ENCODE peak calls at places on chromosomes 7 and 10, in ten cellular contexts. X is B cell, G is transverse colon, A is upper lobe of right lung, J is AG04450, W is cardiac muscle cell, Z is MM.1S, H is kidney, P is OCI-LY7, F is progenitor cell of endocrine pancreas. L is an unnamed sample.

GRCh38 chr10:90674927-90675326 is 182.9 kb downstream of the HTR7 start:
- DNase-seq in Z (no peak), J (peak), P (no peak), W (peak), A (no peak), F (no peak), H (no peak), G (peak), X (no peak), L (no peak)

GRCh38 chr10:51074238-51075028 is at the start of gene PRKG1:
- DNase-seq in X (no peak), Z (peak), P (no peak), A (peak), J (peak), G (peak), H (peak), F (peak), W (peak), L (peak)

GRCh38 chr7:8160250-8160649 is 101.7 kb downstream of the ICA1 start:
- DNase-seq in Z (no peak), X (no peak), W (no peak), H (no peak), G (no peak), P (no peak), J (no peak), A (no peak), F (no peak), L (no peak)

GRCh38 chr7:40541336-40541735 is 406.5 kb downstream of the SUGCT start:
- DNase-seq in X (no peak), P (no peak), H (no peak), G (no peak), A (no peak), Z (no peak), W (peak), J (no peak), F (no peak), L (no peak)

GRCh38 chr10:10830316-10831061 is 187.2 kb upstream of the CELF2 start:
- DNase-seq in G (no peak), P (no peak), X (no peak), A (no peak), J (peak), W (peak), F (no peak), H (no peak), Z (no peak), L (no peak)

GRCh38 chr7:128398016-128398840 is 11.6 kb downstream of the IMPDH1 start:
- DNase-seq in P (peak), H (no peak), J (no peak), A (no peak), W (peak), G (peak), X (peak), F (peak), Z (no peak), L (no peak)

GRCh38 chr7:51013861-51014511 is 231.3 kb upstream of the GRB10 start:
- DNase-seq in P (no peak), F (no peak), A (peak), Z (no peak), X (no peak), G (no peak), H (no peak), W (no peak), J (no peak), L (no peak)

GRCh38 chr10:29669149-29669548 is 34.4 kb upstream of the SVIL start:
- DNase-seq in J (no peak), Z (no peak), H (no peak), W (peak), A (no peak), P (no peak), X (no peak), F (no peak), G (no peak), L (no peak)

GRCh38 chr7:4129481-4130122 is 552.5 kb upstream of the FOXK1 start:
- DNase-seq in X (no peak), Z (no peak), W (no peak), P (no peak), F (no peak), H (peak), J (no peak), G (no peak), A (peak), L (no peak)

GRCh38 chr7:150503581-150503980 is 11.1 kb upstream of the GIMAP7 start:
- DNase-seq in J (no peak), F (no peak), H (no peak), W (no peak), G (no peak), P (no peak), A (no peak), X (no peak), Z (no peak), L (no peak)

GRCh38 chr7:131455546-131455945 is 100.9 kb downstream of the PODXL start:
- DNase-seq in A (no peak), X (no peak), P (no peak), Z (no peak), F (no peak), J (no peak), H (no peak), G (no peak), W (no peak), L (no peak)

GRCh38 chr7:87961754-87962153 is 27.7 kb downstream of the ADAM22 start:
- DNase-seq in X (no peak), W (no peak), A (no peak), G (no peak), P (no peak), H (no peak), Z (no peak), J (no peak), F (no peak), L (no peak)

DNA sequence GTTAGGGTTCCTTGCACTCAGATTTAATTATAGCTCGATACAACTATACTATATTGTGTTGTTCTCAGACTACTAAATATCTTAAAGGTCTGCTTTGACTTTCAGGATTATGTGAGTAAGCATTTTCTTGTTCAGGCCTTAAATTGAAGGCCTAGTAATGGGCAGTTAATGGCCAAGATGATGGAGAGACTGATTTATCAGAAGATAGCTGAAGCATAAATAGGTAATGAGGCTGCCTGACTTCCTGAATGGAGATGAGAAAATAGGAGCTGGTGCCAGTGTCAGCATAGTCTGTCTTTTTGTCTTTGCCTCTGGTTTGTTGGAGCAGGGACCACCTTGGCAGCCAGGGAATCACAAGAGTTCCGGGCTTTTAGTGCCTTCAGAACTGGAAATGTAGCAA is 32.2 kb downstream of the ADAM22 start:
- DNase-seq in P (no peak), Z (no peak), W (no peak), F (no peak), G (no peak), J (no peak), X (no peak), A (no peak), H (no peak), L (no peak)
- TF ChIP-seq CTCF in P (no peak), Z (no peak), W (no peak), F (no peak), G (no peak), J (no peak), X (no peak), A (no peak), H (no peak), L (no peak)

GRCh38 chr7:68858497-68858896 is 739.8 kb upstream of the AUTS2 start:
- DNase-seq in G (no peak), W (no peak), X (no peak), Z (no peak), H (no peak), F (no peak), J (no peak), A (no peak), P (no peak), L (no peak)
- TF ChIP-seq CTCF in G (no peak), W (no peak), X (no peak), Z (no peak), H (no peak), F (no peak), J (no peak), A (no peak), P (no peak), L (no peak)

DNA sequence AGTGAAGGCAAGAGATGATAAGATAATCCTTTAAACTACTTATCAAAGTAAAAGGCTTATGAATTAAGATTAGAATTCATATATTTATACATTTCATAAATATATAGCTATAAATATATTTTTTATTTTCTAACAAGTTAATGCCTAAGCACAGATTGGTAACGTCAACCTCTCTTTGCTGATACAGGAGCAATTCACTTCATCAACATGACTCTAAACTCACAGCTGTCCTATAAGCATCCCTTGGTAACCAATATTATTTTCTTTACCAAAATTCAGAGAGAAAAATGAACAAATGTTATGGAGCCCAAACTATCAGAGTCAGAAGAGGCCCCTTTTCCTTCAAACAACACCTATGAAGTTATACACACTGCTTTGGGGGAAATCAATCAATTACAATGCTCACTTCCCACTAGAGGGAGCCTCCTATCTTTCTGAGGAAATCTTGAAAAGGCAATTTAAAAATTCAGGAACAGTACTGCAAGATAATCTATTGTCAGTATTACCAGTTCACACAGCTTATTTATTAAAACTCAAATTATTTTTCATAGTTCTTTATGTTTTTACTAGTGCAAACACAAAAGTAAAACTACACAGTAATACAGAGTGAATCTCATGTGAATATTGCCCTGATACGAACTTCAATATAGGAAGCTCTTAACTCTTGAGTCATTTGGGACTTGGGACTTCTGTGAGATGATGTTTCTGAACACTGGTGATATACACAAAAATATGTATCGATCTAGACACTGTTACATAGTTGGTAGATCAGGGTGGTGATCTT is 51.0 kb upstream of the NOBOX start:
- DNase-seq in Z (peak), W (peak), A (no peak), J (no peak), G (no peak), F (no peak), X (no peak), H (no peak), P (no peak), L (no peak)
- TF ChIP-seq CTCF in Z (peak), W (peak), A (peak), J (no peak), G (peak), F (peak), X (no peak), H (peak), P (peak), L (no peak)

GRCh38 chr7:116583653-116584052 is 58.8 kb downstream of the CAV1 start:
- DNase-seq in F (no peak), P (peak), J (no peak), Z (peak), G (no peak), W (no peak), X (peak), H (no peak), A (no peak), L (no peak)
- TF ChIP-seq CTCF in F (no peak), P (peak), J (no peak), Z (peak), G (no peak), W (no peak), X (peak), H (no peak), A (no peak), L (no peak)

GRCh38 chr10:20768849-20769248 is 128.3 kb downstream of the NEBL start:
- DNase-seq in X (no peak), A (no peak), G (no peak), Z (no peak), J (no peak), F (no peak), P (no peak), H (no peak), W (peak), L (no peak)
- TF ChIP-seq CTCF in X (no peak), A (peak), G (peak), Z (peak), J (no peak), F (peak), P (peak), H (no peak), W (peak), L (peak)

DNA sequence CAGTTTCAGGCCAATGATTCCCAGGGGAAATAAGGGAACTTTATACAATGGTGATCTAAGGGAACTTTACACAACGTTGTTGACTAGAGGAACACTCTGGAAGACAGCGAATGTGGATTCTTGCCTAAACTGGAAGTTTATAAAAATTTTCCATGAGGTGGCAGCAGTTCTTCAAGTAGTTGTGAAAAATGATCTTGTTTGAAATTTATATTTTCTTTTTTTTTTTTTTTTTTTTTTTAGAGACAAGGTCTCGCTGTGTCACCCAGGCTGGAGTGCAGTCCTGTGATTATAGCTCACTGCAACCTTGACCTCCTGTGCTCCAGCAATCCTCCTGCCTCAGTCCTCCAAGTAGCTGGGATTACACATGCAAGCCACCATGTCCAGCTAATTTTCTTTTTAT is 32.1 kb upstream of the GTF2I start:
- DNase-seq in H (no peak), X (no peak), F (no peak), P (peak), W (peak), G (no peak), J (peak), Z (peak), A (no peak), L (no peak)
- TF ChIP-seq CTCF in H (peak), X (peak), F (no peak), P (peak), W (peak), G (no peak), J (no peak), Z (no peak), A (peak), L (no peak)

L was measured in gastrocnemius medialis.